ENCODE peak calls at places on chromosome 17, in six cellular contexts. One of them, this sample, is unnamed.

GRCh38 chr17:19485800-19486340 is 47.8 kb upstream of the SLC47A1 start:
- DNase-seq in GDM1: no peak
- DNase-seq in KBM-7: no peak
- DNase-seq in HTR-8/SVneo: no peak
- DNase-seq in brain microvascular endothelial cell: no peak
- DNase-seq in sigmoid colon: peak
- DNase-seq in this sample: no peak

GRCh38 chr17:73192219-73192893 is 499 bp upstream of the COG1 start:
- DNase-seq in HTR-8/SVneo: peak
- DNase-seq in KBM-7: peak
- DNase-seq in GDM1: peak
- DNase-seq in brain microvascular endothelial cell: peak
- DNase-seq in sigmoid colon: peak
- DNase-seq in this sample: peak

GRCh38 chr17:50365649-50366393 is 7.2 kb downstream of the MRPL27 start:
- DNase-seq in brain microvascular endothelial cell: no peak
- DNase-seq in HTR-8/SVneo: no peak
- DNase-seq in sigmoid colon: peak
- DNase-seq in GDM1: no peak
- DNase-seq in KBM-7: no peak
- DNase-seq in this sample: no peak

GRCh38 chr17:3167574-3167973 is 29.7 kb upstream of the OR1A2 start:
- DNase-seq in sigmoid colon: no peak
- DNase-seq in HTR-8/SVneo: no peak
- DNase-seq in brain microvascular endothelial cell: no peak
- DNase-seq in KBM-7: peak
- DNase-seq in GDM1: no peak
- DNase-seq in this sample: no peak

GRCh38 chr17:42844761-42845555 is 578 bp downstream of the AOC2 start:
- DNase-seq in GDM1: no peak
- DNase-seq in brain microvascular endothelial cell: no peak
- DNase-seq in sigmoid colon: no peak
- DNase-seq in HTR-8/SVneo: no peak
- DNase-seq in KBM-7: no peak
- DNase-seq in this sample: no peak

GRCh38 chr17:64236827-64237403 is 26.1 kb downstream of the TEX2 start:
- DNase-seq in KBM-7: peak
- DNase-seq in sigmoid colon: no peak
- DNase-seq in GDM1: no peak
- DNase-seq in brain microvascular endothelial cell: no peak
- DNase-seq in HTR-8/SVneo: no peak
- DNase-seq in this sample: peak

GRCh38 chr17:47204722-47205418 is 4.3 kb upstream of the MYL4 start:
- DNase-seq in brain microvascular endothelial cell: no peak
- DNase-seq in KBM-7: peak
- DNase-seq in sigmoid colon: no peak
- DNase-seq in GDM1: no peak
- DNase-seq in HTR-8/SVneo: no peak
- DNase-seq in this sample: no peak

GRCh38 chr17:38421871-38422819 is 6.1 kb upstream of the ARHGAP23 start:
- DNase-seq in KBM-7: no peak
- DNase-seq in sigmoid colon: peak
- DNase-seq in HTR-8/SVneo: no peak
- DNase-seq in brain microvascular endothelial cell: no peak
- DNase-seq in GDM1: no peak
- DNase-seq in this sample: no peak

GRCh38 chr17:60077672-60078519 is 825 bp downstream of the HEATR6 start:
- DNase-seq in sigmoid colon: no peak
- DNase-seq in brain microvascular endothelial cell: no peak
- DNase-seq in GDM1: peak
- DNase-seq in HTR-8/SVneo: no peak
- DNase-seq in KBM-7: peak
- DNase-seq in this sample: no peak

This sample was measured in HCT116.